ENCODE peak calls at places on chromosomes 5 and 9, in four cellular contexts. T, L, Z and M are unnamed samples.

GRCh38 chr9:74609671-74610416 is 112.7 kb downstream of the RORB start:
- DNase-seq in Z (peak), T (no peak), L (no peak), M (no peak)

GRCh38 chr9:85213650-85214607 is 527.8 kb downstream of the AGTPBP1 start:
- DNase-seq in L (no peak), T (no peak), Z (no peak), M (no peak)

GRCh38 chr9:96574455-96574854 is 45.2 kb downstream of the CDC14B start:
- DNase-seq in Z (no peak), L (no peak), T (no peak), M (no peak)

GRCh38 chr9:78543353-78543752 is 246.4 kb downstream of the PSAT1 start:
- DNase-seq in Z (no peak), T (no peak), L (no peak), M (no peak)

GRCh38 chr9:3331801-3332200 is 194.0 kb downstream of the RFX3 start:
- DNase-seq in L (no peak), T (no peak), Z (no peak), M (no peak)

GRCh38 chr5:36728697-36729543 is 122.5 kb downstream of the SLC1A3 start:
- DNase-seq in L (peak), Z (peak), T (no peak), M (peak)

GRCh38 chr5:177455661-177456590 is 9.3 kb downstream of the PRR7 start:
- DNase-seq in T (peak), Z (peak), L (peak), M (no peak)

GRCh38 chr5:32612134-32612888 is 27.0 kb downstream of the SUB1 start:
- DNase-seq in L (no peak), T (no peak), Z (peak), M (no peak)

GRCh38 chr5:81825237-81825636 is 74.3 kb upstream of the SSBP2 start:
- DNase-seq in T (no peak), Z (peak), L (peak), M (peak)

GRCh38 chr5:56377573-56377972 is 144.4 kb upstream of the ANKRD55 start:
- DNase-seq in T (no peak), Z (peak), L (no peak), M (no peak)

GRCh38 chr5:145280806-145281205 is 554.3 kb downstream of the PRELID2 start:
- DNase-seq in T (no peak), L (no peak), Z (no peak), M (no peak)

GRCh38 chr5:90645024-90645610 is 86.5 kb downstream of the ADGRV1 start:
- DNase-seq in Z (no peak), L (no peak), T (no peak), M (no peak)

GRCh38 chr5:22787807-22788206 is 65.3 kb downstream of the CDH12 start:
- DNase-seq in Z (no peak), T (no peak), L (no peak), M (no peak)

GRCh38 chr5:150078802-150079654 is 7.3 kb downstream of the CSF1R start:
- DNase-seq in Z (no peak), L (no peak), T (no peak), M (no peak)

GRCh38 chr5:158802941-158803341 is 296.8 kb downstream of the EBF1 start:
- DNase-seq in T (no peak), Z (peak), L (no peak), M (peak)

GRCh38 chr9:134993996-134994720 is 76.4 kb upstream of the FCN1 start:
- DNase-seq in T (no peak), Z (no peak), L (no peak), M (no peak)

GRCh38 chr9:133770076-133770777 is 32.1 kb upstream of the SARDH start:
- DNase-seq in Z (no peak), L (no peak), T (no peak), M (no peak)

GRCh38 chr9:80157561-80157983 is 585.8 kb downstream of the TLE4 start:
- DNase-seq in L (no peak), T (no peak), Z (peak), M (peak)

GRCh38 chr5:178223828-178224335 is 8.7 kb downstream of the PHYKPL start:
- DNase-seq in T (no peak), L (no peak), Z (no peak), M (no peak)

GRCh38 chr9:119009253-119009652 is 360.0 kb downstream of the BRINP1 start:
- DNase-seq in L (peak), T (no peak), Z (no peak), M (no peak)

GRCh38 chr9:5468850-5469249 is 18.5 kb downstream of the CD274 start:
- DNase-seq in Z (no peak), L (no peak), T (no peak), M (no peak)

GRCh38 chr9:76654575-76654974 is 109.7 kb upstream of the PCA3 start:
- DNase-seq in Z (peak), L (no peak), T (no peak), M (peak)

GRCh38 chr5:94870496-94871214 is 252.2 kb downstream of the SLF1 start:
- DNase-seq in T (no peak), Z (no peak), L (no peak), M (no peak)

GRCh38 chr9:33878691-33879366 is 61.9 kb downstream of the UBE2R2 start:
- DNase-seq in L (no peak), T (no peak), Z (no peak), M (no peak)

GRCh38 chr5:74325866-74326265 is 314.7 kb downstream of the ENC1 start:
- DNase-seq in T (no peak), L (no peak), Z (no peak), M (no peak)

GRCh38 chr9:92807031-92807756 is 42.6 kb upstream of the BICD2 start:
- DNase-seq in Z (no peak), L (no peak), T (no peak), M (no peak)

GRCh38 chr5:95761771-95762680 is 30.9 kb downstream of the RHOBTB3 start:
- DNase-seq in L (no peak), Z (peak), T (no peak), M (peak)

GRCh38 chr9:136050706-136051567 is 44.2 kb downstream of the NACC2 start:
- DNase-seq in T (no peak), Z (peak), L (no peak), M (no peak)